ENCODE peak calls at places on chromosomes 12 and 14, in eight cellular contexts. X, J, S, T, R, Q, A and D are unnamed samples.

GRCh38 chr12:80293759-80294158 is 150.3 kb upstream of the PTPRQ start:
- DNase-seq in A (no peak), R (no peak), T (no peak), Q (no peak), J (no peak), X (no peak), S (no peak), D (no peak)

GRCh38 chr12:115776399-115776798 is 501.1 kb downstream of the MED13L start:
- DNase-seq in T (no peak), R (no peak), S (no peak), J (no peak), X (no peak), Q (no peak), A (no peak), D (no peak)

GRCh38 chr14:34614638-34615037 is 15.3 kb downstream of the SNX6 start:
- DNase-seq in S (no peak), J (no peak), T (no peak), A (no peak), Q (no peak), X (no peak), R (no peak), D (no peak)

GRCh38 chr12:49345048-49345839 is 1.4 kb upstream of the DNAJC22 start:
- DNase-seq in Q (peak), R (no peak), S (no peak), T (peak), J (no peak), A (peak), X (peak), D (no peak)

GRCh38 chr14:36086629-36087380 is 89.7 kb downstream of the PTCSC3 start:
- DNase-seq in R (no peak), X (no peak), T (no peak), S (no peak), A (no peak), Q (no peak), J (no peak), D (no peak)

GRCh38 chr14:59347511-59347900 is 117.7 kb downstream of the GPR135 start:
- DNase-seq in Q (no peak), J (no peak), R (no peak), T (no peak), A (no peak), X (no peak), S (no peak), D (peak)

GRCh38 chr14:92323031-92323915 is at the start of gene SLC24A4:
- DNase-seq in A (no peak), R (no peak), X (peak), T (no peak), S (no peak), J (peak), Q (peak), D (no peak)

GRCh38 chr12:110223777-110224378 is 57.2 kb upstream of the ATP2A2 start:
- DNase-seq in J (peak), A (no peak), S (no peak), T (no peak), X (no peak), R (no peak), Q (no peak), D (peak)

GRCh38 chr14:57169901-57170300 is 98.8 kb downstream of the EXOC5 start:
- DNase-seq in T (no peak), S (no peak), Q (no peak), R (no peak), J (no peak), A (no peak), X (peak), D (no peak)

GRCh38 chr12:131919051-131919347 is 10.1 kb upstream of the PUS1 start:
- DNase-seq in R (no peak), X (no peak), J (no peak), S (no peak), A (no peak), T (no peak), Q (no peak), D (no peak)

GRCh38 chr14:69924181-69924580 is 45.0 kb downstream of the SMOC1 start:
- DNase-seq in T (no peak), J (peak), X (no peak), A (no peak), R (no peak), Q (no peak), S (no peak), D (no peak)

GRCh38 chr14:26137161-26137560 is 460.7 kb downstream of the NOVA1 start:
- DNase-seq in J (no peak), A (no peak), S (no peak), T (no peak), Q (no peak), R (no peak), X (no peak), D (no peak)

GRCh38 chr12:91577586-91578539 is 395.2 kb upstream of the DCN start:
- DNase-seq in S (no peak), A (no peak), T (no peak), X (no peak), J (peak), Q (peak), R (no peak), D (peak)

GRCh38 chr12:22974865-22975264 is 349.9 kb downstream of the ETNK1 start:
- DNase-seq in S (peak), X (no peak), R (no peak), J (peak), Q (peak), T (no peak), A (no peak), D (peak)

GRCh38 chr14:97878727-97879126 is 1081.5 kb downstream of the VRK1 start:
- DNase-seq in X (no peak), S (no peak), A (peak), R (no peak), J (peak), Q (no peak), T (no peak), D (peak)

GRCh38 chr12:10293570-10294227 is 14.0 kb upstream of the KLRD1 start:
- DNase-seq in J (no peak), X (no peak), Q (no peak), S (no peak), A (no peak), T (no peak), R (no peak), D (no peak)

GRCh38 chr14:96805906-96806305 is 8.7 kb downstream of the VRK1 start:
- DNase-seq in T (no peak), A (no peak), J (no peak), Q (no peak), R (no peak), S (no peak), X (no peak), D (no peak)

GRCh38 chr12:87200289-87200979 is 828.8 kb downstream of the C12orf50 start:
- DNase-seq in J (no peak), Q (no peak), A (no peak), T (no peak), S (no peak), X (no peak), R (no peak), D (peak)

GRCh38 chr12:67534671-67535070 is 113.9 kb upstream of the DYRK2 start:
- DNase-seq in T (no peak), J (peak), A (no peak), S (peak), R (peak), X (no peak), Q (peak), D (peak)

GRCh38 chr14:99206053-99206452 is 65.9 kb downstream of the BCL11B start:
- DNase-seq in J (no peak), S (no peak), A (no peak), R (no peak), X (no peak), Q (no peak), T (no peak), D (no peak)
- H3K4me3 ChIP-seq in J (no peak), S (no peak), A (no peak), R (no peak), X (no peak), Q (no peak), T (no peak), D (no peak)

GRCh38 chr14:64391986-64392385 is 3.8 kb downstream of the MTHFD1 start:
- DNase-seq in X (no peak), R (no peak), S (no peak), J (no peak), Q (no peak), A (no peak), T (no peak), D (no peak)
- H3K4me3 ChIP-seq in X (no peak), R (no peak), S (no peak), J (no peak), Q (no peak), A (no peak), T (no peak), D (no peak)

DNA sequence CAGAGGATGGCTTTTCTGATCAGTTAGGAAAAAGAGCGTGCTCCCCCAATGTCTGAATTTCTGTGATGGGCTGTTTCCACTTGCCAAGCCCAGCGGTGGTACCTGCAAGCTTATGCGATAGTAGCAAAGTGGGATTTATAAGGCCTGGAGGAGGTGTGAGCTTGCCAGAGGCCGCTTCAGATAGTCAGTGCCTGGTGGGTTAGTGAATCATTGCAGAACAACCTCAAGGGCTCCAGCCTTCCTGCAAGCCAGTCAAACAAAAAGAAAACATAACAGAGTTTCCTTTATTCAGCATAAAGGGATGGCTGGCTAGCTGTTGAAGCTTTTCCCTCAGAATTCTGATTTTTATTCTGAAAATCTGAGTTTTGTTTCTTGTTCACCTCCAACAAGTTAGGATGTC is 7.6 kb upstream of the BMP4 start:
- DNase-seq in A (peak), T (no peak), R (no peak), J (peak), Q (peak), X (no peak), S (no peak), D (no peak)
- H3K4me3 ChIP-seq in A (no peak), T (no peak), R (no peak), J (no peak), Q (no peak), X (peak), S (no peak), D (no peak)

DNA sequence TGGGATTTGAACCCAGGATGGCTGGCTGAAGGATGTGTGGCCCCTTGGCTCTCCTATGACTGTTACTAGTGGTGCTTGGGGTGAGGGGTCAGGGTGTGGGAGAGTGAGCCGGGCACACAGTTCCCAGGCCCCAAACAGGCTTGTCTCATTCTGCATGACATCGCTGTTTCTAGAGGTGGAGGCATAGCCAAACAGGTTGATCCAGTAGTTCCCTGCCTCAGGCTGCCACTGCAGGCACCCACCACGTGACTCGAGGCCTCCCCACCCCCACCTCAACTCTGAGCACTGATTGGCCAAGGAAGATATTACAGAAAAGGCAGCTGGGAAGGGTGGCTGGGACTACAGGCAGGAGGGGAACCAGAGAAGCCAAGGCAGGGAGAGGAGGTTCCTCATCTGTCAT is 102.6 kb downstream of the NCOR2 start:
- DNase-seq in T (no peak), S (no peak), Q (no peak), X (no peak), R (no peak), J (no peak), A (no peak), D (no peak)
- H3K4me3 ChIP-seq in T (no peak), S (no peak), Q (no peak), X (no peak), R (no peak), J (no peak), A (no peak), D (no peak)

DNA sequence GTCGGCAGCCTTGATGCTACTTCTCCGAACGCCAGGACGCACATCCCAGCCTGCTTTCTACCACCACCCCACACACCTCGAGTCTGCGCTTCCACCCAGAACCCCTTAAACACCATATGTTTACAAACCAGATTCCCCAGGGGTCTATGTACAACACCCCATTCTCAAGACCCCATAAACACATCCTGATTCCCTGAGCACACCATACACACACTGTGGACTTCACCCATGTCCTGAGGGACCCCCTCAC is 738 bp downstream of the TTC7B start:
- DNase-seq in T (no peak), X (no peak), S (no peak), R (no peak), A (no peak), Q (no peak), J (no peak), D (no peak)
- H3K4me3 ChIP-seq in T (peak), X (peak), S (peak), R (peak), A (no peak), Q (peak), J (peak), D (peak)

DNA sequence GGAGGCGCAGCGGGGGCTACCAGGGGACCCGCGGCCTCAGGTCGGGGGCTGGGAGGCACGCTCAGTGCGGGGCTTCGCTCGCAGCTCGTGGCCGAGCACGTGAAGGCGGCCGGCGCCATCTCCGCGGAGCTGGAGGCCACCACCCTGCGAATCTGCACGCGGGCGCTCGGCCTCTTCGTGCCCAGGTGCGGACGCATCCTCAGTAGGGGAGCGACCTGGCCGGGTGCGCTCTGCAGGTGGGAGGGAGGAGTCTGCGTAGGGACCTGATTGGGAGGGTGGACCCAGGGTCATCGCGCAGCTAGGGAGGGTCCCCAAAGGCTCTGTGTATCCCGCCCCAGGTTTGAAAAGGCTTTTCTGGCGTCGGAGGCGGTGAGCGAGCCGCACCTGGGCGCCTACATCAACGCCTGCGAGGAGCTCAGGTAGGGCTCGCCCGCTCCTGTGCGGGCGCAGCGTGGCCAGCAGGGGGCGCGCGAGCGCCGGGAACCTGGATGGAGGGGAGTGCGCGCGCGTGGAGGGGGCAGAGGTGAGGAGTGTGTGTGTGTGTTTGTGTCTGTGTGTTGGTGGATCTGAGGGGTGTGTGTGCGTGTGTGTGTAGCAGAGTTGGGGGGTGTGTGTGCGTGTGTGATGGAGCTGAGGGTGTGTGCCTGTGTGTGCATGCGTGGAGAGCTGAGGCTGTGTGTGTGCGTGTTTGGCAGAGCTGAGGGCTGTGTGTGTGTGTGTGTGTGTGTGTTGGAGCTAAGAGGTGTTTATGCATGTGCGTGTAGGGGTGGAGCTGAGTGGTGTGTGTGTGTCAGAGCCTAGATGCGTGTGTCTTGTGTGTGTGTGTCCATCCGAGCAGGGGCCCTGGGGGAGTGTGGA is 10.4 kb downstream of the EXOC3L4 start:
- DNase-seq in J (peak), R (peak), Q (peak), S (no peak), X (peak), T (peak), A (peak), D (no peak)
- H3K4me3 ChIP-seq in J (no peak), R (no peak), Q (no peak), S (no peak), X (peak), T (no peak), A (no peak), D (no peak)

DNA sequence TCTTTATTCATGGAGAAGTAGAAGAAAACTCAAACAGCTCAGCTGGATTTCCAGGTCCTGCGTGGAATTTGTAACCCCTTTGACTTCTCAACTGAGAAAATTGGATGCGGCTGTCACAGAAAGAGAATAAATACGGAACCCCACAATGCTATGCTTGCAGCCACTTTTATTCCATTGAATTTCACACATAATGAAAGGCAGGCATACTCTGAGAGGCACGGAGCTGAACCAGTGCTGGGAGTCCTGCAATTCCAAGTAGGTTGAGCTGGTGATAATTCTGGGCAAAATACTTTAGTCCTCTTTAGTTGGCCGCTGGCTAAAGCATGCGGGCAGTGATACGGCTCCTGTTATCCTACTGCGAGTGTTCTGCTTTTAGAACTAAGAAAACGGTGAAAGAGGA is 16.8 kb upstream of the WNT5B start:
- DNase-seq in X (no peak), A (no peak), Q (no peak), R (no peak), T (no peak), J (peak), S (no peak), D (no peak)
- H3K4me3 ChIP-seq in X (no peak), A (no peak), Q (no peak), R (no peak), T (no peak), J (peak), S (peak), D (no peak)

GRCh38 chr14:64880382-64881121 is 845 bp upstream of the SPTB start:
- DNase-seq in R (no peak), S (no peak), J (peak), X (peak), Q (peak), A (peak), T (peak), D (no peak)
- H3K4me3 ChIP-seq in R (peak), S (peak), J (peak), X (peak), Q (peak), A (no peak), T (peak), D (peak)